ENCODE peak calls at places on chromosomes 7 and 10, in four cellular contexts. Z, I, P and G are unnamed samples.

GRCh38 chr10:132419631-132420468 is 22.9 kb downstream of the PWWP2B start:
- DNase-seq in Z (no peak), I (no peak), P (no peak), G (peak)

GRCh38 chr10:106866244-106866845 is 298.2 kb downstream of the SORCS1 start:
- DNase-seq in Z (no peak), I (no peak), P (no peak), G (no peak)

GRCh38 chr10:98170249-98171117 is 36.0 kb downstream of the R3HCC1L start:
- DNase-seq in Z (no peak), I (peak), P (peak), G (peak)

GRCh38 chr7:12913002-12913401 is 225.6 kb downstream of the ARL4A start:
- DNase-seq in Z (no peak), I (no peak), P (no peak), G (no peak)

GRCh38 chr10:5545778-5546710 is 21.3 kb downstream of the CALML3 start:
- DNase-seq in Z (peak), I (no peak), P (no peak), G (no peak)

GRCh38 chr10:82925547-82925946 is 1050.6 kb downstream of the NRG3 start:
- DNase-seq in Z (no peak), I (no peak), P (no peak), G (peak)

GRCh38 chr10:70458329-70459060 is 17.0 kb upstream of the NODAL start:
- DNase-seq in Z (peak), I (no peak), P (peak), G (no peak)

GRCh38 chr10:109618748-109619147 is 304.6 kb downstream of the XPNPEP1 start:
- DNase-seq in Z (no peak), I (no peak), P (no peak), G (no peak)

GRCh38 chr7:118041336-118041878 is 142.6 kb upstream of the LSM8 start:
- DNase-seq in Z (no peak), I (no peak), P (no peak), G (no peak)

GRCh38 chr10:124497196-124497990 is 35.8 kb downstream of the LHPP start:
- DNase-seq in Z (peak), I (no peak), P (no peak), G (no peak)

GRCh38 chr7:108156897-108157605 is 26.9 kb upstream of the LAMB4 start:
- DNase-seq in Z (no peak), I (no peak), P (no peak), G (no peak)

GRCh38 chr7:23468721-23469149 is 1.6 kb downstream of the IGF2BP3 start:
- DNase-seq in Z (no peak), I (no peak), P (no peak), G (no peak)

GRCh38 chr7:27105161-27106122 is 3.0 kb upstream of the HOXA2 start:
- DNase-seq in Z (no peak), I (no peak), P (no peak), G (no peak)

GRCh38 chr10:76114556-76114955 is 683.1 kb downstream of the LRMDA start:
- DNase-seq in Z (no peak), I (no peak), P (no peak), G (no peak)

GRCh38 chr7:100546129-100546867 is 7.3 kb downstream of the AGFG2 start:
- DNase-seq in Z (no peak), I (no peak), P (peak), G (peak)

DNA sequence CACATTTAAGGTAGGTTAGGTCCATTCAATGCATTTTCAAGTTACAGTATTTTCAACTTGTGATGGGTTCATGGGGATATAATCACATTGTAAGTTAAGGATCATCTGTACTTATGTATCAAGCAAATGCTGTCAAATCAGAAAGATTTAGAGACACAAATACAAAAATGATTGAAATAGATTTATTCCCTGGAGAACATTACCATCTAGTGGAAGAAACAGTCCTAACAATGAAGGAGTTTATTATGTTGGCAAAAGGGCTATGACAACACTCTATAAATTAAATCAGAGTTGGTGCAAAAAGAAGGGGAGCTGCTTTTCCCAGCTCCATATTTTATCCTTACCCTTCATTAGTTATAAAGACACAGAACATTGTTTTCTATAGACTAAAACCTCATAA is 69.0 kb downstream of the PRSS58 start:
- DNase-seq in Z (no peak), I (no peak), P (no peak), G (no peak)
- TF ChIP-seq CTCF in Z (peak), I (peak), P (no peak), G (no peak)

GRCh38 chr10:44627591-44628354 is 242.9 kb upstream of the CXCL12 start:
- DNase-seq in Z (no peak), I (no peak), P (no peak), G (no peak)
- TF ChIP-seq CTCF in Z (no peak), I (no peak), P (no peak), G (no peak)

GRCh38 chr10:107914450-107915276 is 750.2 kb upstream of the SORCS1 start:
- DNase-seq in Z (no peak), I (no peak), P (peak), G (peak)
- TF ChIP-seq CTCF in Z (no peak), I (no peak), P (no peak), G (no peak)

GRCh38 chr10:91153508-91153907 is 67.0 kb upstream of the PCGF5 start:
- DNase-seq in Z (no peak), I (no peak), P (no peak), G (no peak)

GRCh38 chr10:91144961-91145360 is 75.5 kb upstream of the PCGF5 start:
- DNase-seq in Z (no peak), I (no peak), P (no peak), G (no peak)

GRCh38 chr10:91150631-91151030 is 69.8 kb upstream of the PCGF5 start:
- DNase-seq in Z (no peak), I (no peak), P (no peak), G (no peak)

GRCh38 chr10:91146146-91146545 is 74.3 kb upstream of the PCGF5 start:
- DNase-seq in Z (no peak), I (no peak), P (no peak), G (no peak)

DNA sequence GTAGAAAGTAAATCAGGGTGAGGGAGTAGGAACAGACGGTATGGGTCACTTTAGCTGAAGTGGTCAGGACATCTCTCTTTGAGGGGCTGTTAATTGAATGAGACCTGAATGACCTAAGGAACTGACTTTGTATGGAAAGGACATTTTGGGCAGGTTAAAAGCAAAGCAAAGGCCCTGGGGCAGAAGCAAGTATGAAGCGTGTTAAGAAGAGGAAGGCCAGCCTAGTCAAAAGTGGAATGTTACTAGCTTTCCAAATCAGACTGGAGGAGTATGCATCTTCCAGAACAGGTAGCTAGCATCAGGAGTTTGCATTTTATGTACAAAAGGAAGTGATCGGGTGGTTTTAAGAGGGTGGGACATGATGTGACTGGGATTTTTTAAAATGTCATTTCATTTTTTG is 70.9 kb upstream of the PCGF5 start:
- DNase-seq in Z (no peak), I (no peak), P (no peak), G (no peak)
- TF ChIP-seq CTCF in Z (no peak), I (no peak), P (no peak), G (no peak)

DNA sequence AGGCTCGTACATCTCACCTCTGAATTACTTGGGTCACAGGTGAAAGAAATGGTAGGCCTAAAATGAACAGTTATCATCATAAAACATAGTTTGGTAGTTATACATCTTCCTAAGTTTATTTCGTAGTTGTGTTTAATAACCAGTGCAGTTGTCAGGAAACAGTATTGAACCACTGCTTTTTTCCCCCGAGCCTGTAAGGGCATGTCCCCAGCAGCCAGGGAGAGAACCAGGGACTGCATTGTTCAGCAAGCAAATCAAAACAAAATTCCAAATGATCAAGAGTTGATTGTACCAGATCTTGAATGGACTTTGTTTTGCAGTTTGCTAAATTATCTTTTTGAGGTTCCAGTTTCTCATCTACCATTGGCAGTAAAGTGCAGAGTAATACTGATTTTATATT is 2.4 kb downstream of the EIF4H start:
- DNase-seq in Z (no peak), I (no peak), P (no peak), G (no peak)
- TF ChIP-seq CTCF in Z (no peak), I (no peak), P (no peak), G (no peak)

DNA sequence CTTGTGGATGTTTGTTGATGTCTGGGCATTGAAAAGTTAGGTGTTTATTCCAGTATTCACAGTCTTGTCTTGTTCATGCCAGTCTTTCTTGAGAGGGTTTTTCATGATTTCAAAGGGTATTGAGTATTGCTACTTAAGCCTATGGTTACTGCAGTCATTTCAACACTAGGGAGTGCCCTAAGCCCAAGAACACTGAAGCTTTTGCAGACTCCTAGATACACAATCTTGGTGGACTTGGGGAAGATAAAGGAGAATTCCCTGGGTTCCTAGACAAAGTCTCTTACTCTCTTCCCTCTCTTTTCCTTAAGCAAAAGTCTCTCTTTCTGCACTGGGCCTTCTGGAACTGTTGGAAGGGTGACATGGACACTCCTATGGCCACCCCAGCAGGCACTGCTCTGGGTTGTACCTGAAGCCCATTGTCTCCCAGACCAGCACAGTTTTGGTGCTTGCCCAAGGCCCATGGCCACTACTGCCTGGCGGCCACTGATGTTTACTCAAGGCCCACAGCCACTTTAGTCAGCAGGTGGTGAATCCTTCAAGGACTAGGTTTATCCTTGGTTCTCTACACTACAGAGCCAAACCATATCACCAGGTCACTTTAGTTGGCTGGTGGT is 24.9 kb downstream of the SAMD9 start:
- DNase-seq in Z (no peak), I (peak), P (no peak), G (peak)
- TF ChIP-seq CTCF in Z (no peak), I (peak), P (no peak), G (no peak)